ENCODE peak calls at places on chromosomes 13 and 19, in five cellular contexts. X is K562, B is H1, G is GM12878, M is HepG2. W is an unnamed sample.

GRCh38 chr19:6611441-6611852 is 20.5 kb upstream of the CD70 start:
- DNase-seq in M (no peak), X (no peak), G (no peak), B (no peak), W (no peak)

GRCh38 chr19:41939861-41940442 is 11.7 kb upstream of the ERFL start:
- DNase-seq in G (no peak), B (peak; percentile 74), X (peak; percentile 91), M (no peak), W (peak; percentile 76)

GRCh38 chr19:48806818-48807589 is 3.8 kb downstream of the BCAT2 start:
- DNase-seq in B (peak; percentile 55), G (no peak), M (peak; percentile 88), X (peak; percentile 47), W (peak; percentile 59)

GRCh38 chr19:16078311-16078758 is 2.0 kb downstream of the TPM4 start:
- DNase-seq in G (no peak), M (no peak), X (no peak), B (no peak), W (no peak)

GRCh38 chr13:102642475-102642874 is 45.7 kb downstream of the TPP2 start:
- DNase-seq in X (no peak), G (no peak), M (no peak), B (no peak), W (no peak)

GRCh38 chr13:23007430-23007829 is 173.3 kb upstream of the SGCG start:
- DNase-seq in B (no peak), M (no peak), G (no peak), X (no peak), W (no peak)

GRCh38 chr13:31072041-31072440 is 89.7 kb downstream of the HSPH1 start:
- DNase-seq in M (no peak), G (no peak), X (no peak), B (no peak), W (no peak)

GRCh38 chr13:113897966-113898365 is 34.1 kb upstream of the GAS6 start:
- DNase-seq in B (no peak), G (no peak), X (no peak), M (no peak), W (no peak)

GRCh38 chr19:17718988-17719711 is at the start of gene MAP1S:
- DNase-seq in M (peak; percentile 45), B (peak; percentile 91), X (peak; percentile 87), G (no peak), W (peak; percentile 91)

GRCh38 chr19:17722655-17723240 is 3.5 kb downstream of the MAP1S start:
- DNase-seq in X (no peak), M (no peak), B (no peak), G (no peak), W (no peak)

GRCh38 chr19:17719730-17720486 is 628 bp downstream of the MAP1S start:
- DNase-seq in X (peak; percentile 67), B (no peak), M (no peak), G (no peak), W (no peak)

GRCh38 chr19:17720487-17720839 is 1.2 kb downstream of the MAP1S start:
- DNase-seq in B (no peak), M (no peak), G (no peak), X (no peak), W (no peak)

DNA sequence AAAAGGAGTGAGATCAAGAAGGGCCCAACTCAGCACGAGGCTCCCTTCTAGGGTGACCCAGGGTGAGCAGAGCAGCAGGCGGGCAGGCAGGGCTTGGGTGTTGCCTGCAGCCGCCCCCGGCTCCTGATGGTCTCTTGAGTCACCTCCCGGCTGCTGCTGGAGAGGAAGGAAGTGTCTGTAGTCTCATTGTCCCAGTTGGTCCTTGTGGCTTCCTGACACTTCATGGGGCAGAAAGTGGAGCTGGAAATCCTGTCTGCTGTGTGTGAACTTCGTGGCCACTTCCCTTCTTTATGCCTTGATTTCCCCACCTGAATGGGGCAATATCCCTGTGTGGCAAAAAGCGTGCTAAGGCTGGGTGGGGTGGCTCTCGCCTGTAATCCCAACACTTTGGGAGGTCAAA is 2.5 kb downstream of the MAP1S start:
- DNase-seq in G (no peak), X (no peak), B (no peak), M (no peak), W (no peak)
- TF ChIP-seq POLR2AphosphoS5 in G (no peak), X (no peak), B (no peak), M (no peak), W (no peak)

GRCh38 chr19:18009412-18010066 is 1.6 kb downstream of the ARRDC2 start:
- DNase-seq in X (no peak), B (no peak), M (peak; percentile 64), G (no peak), W (no peak)
- TF ChIP-seq POLR2A in X (no peak), B (no peak), M (no peak), G (no peak), W (no peak)

GRCh38 chr13:57632276-57633140 is 964 bp downstream of the PCDH17 start:
- DNase-seq in M (no peak), G (no peak), B (peak; percentile 72), X (no peak), W (no peak)
- TF ChIP-seq TAF1 in M (no peak), G (no peak), B (no peak), X (no peak), W (no peak)

GRCh38 chr19:55424518-55424917 is 16.9 kb upstream of the UBE2S start:
- DNase-seq in G (no peak), B (no peak), X (no peak), M (no peak), W (no peak)
- TF ChIP-seq POLR2AphosphoS5 in G (no peak), B (no peak), X (no peak), M (no peak), W (no peak)

DNA sequence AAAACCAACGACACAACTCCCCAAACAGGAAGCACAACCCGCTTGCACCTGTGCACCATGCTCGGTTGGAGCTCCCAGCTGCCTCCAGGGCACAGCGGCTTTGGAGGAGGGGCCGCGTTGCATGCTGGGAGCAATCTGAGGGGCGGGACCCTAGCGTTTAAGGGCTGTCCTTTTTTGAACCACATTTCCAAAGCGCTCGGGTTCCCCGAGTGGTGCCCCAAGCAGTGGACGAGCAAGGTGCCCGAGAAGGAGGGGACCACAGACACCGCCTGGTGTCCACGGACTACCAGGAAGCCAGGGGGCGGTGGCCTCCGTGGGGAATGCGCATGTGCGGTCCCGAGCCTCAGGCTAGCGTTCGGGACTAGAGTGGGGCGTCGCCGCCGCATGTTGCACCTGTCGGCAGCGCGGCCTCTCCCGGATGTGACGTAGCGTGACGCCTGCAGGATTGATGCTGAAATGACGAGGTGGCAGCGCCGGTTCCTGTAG is 11.9 kb upstream of the ZNF57 start:
- DNase-seq in G (no peak), B (no peak), X (no peak), M (no peak), W (no peak)
- TF ChIP-seq POLR2A in G (peak; percentile 67), B (no peak), X (no peak), M (no peak), W (no peak)

GRCh38 chr19:45571457-45572220 is 13.0 kb downstream of the OPA3 start:
- DNase-seq in G (no peak), B (no peak), M (no peak), X (no peak), W (no peak)

GRCh38 chr19:45575216-45575615 is 9.4 kb downstream of the OPA3 start:
- DNase-seq in B (no peak), X (no peak), G (no peak), M (no peak), W (no peak)

GRCh38 chr19:45576682-45577081 is 7.9 kb downstream of the OPA3 start:
- DNase-seq in G (no peak), X (no peak), B (no peak), M (no peak), W (no peak)

GRCh38 chr19:45577111-45577905 is 7.3 kb downstream of the OPA3 start:
- DNase-seq in G (no peak), B (no peak), X (no peak), M (peak; percentile 86), W (no peak)

DNA sequence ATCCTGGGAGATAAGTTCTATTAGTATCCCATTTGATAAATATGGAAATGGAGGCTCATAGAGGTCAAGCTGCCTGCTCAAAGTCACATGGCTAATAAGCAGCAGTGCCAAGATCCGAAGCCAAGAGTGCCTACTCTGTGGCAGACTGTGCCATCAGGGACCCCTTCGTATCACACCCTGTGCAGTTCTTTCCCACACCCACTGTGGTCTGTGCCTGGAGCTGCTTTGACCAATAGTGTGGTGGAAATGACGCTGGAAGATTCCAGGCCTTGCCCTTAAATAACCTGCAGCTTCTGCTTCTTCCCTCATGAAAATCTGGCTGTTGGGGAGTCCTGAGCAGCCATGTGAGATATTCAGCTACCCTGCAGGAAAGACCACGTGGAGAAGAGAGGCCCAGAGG is 10.1 kb downstream of the OPA3 start:
- DNase-seq in G (no peak), B (no peak), X (no peak), M (no peak), W (no peak)
- TF ChIP-seq TAF1 in G (no peak), B (no peak), X (no peak), M (no peak), W (no peak)

DNA sequence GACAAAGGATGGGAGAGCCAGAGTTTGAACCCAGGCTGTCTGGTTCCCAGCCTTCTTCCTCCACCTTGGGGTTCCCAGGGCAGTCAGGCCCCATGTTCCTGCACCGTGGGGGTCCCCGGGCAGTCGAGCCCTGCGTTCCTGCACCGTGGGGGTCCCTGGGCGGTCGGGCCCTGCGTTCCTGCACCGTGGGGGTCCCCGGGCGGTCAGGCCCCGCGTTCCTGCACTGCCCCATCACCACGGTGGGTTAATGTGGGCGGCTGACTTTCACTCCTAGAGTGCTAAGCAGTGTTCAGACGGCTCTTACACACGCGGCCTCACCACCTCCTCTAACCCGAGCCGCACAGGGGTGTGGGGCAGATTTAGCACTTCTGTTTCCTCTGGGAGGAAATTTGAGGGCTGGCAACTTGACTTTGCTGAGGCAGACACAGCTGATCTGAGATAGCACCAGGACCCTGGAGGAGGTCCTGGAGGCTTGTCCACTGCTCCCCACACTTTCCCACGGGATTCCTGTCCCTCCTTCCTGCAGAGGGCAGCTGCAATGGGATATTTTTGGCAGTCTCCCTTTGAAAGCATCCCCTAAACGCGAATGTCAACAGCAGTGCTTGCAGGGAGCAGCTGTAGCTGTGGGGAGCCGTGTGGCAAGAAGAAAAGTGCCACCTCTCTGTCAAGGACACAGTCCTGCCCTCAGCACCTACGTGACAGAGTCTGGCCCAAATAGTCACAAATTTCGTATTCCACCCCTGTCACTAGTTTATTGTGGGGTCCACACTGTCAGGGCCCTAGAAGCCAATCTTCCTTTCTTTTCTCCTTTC is 239.4 kb downstream of the TEX29 start:
- DNase-seq in B (no peak), G (no peak), X (no peak), M (no peak), W (no peak)
- TF ChIP-seq POLR2AphosphoS5 in B (no peak), G (no peak), X (no peak), M (no peak), W (no peak)

GRCh38 chr13:106570354-106570822 is 2.5 kb upstream of the ARGLU1 start:
- DNase-seq in G (no peak), B (peak; percentile 69), M (no peak), X (peak; percentile 55), W (no peak)
- TF ChIP-seq POLR2A in G (no peak), B (no peak), M (no peak), X (no peak), W (no peak)

GRCh38 chr13:70568571-70568970 is 460.3 kb upstream of the KLHL1 start:
- DNase-seq in B (no peak), G (peak; percentile 5), M (peak; percentile 25), X (peak; percentile 6), W (no peak)
- TF ChIP-seq TAF1 in B (no peak), G (no peak), M (no peak), X (no peak), W (no peak)

DNA sequence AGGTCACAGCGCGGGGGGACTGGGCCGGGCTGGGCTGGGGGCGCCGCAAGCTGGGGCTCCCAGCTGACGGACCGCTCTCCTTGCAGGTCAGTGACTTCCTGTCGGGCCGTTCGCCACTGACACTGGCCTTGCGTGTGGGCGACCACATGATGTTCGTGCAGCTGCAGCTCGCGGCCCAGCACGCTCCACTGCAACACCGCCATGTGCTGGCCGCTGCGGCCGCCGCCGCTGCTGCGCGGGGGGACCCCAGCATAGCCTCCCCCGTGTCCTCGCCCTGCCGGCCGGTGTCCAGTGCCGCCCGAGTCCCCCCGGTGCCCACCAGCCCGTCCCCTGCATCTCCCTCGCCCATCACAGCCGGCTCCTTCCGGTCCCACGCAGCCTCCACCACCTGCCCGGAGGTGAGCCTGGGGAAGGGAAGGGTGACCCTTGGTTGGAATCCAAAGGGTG is 5.7 kb downstream of the MIDN start:
- DNase-seq in G (no peak), X (no peak), B (no peak), M (no peak), W (no peak)
- TF ChIP-seq POLR2AphosphoS5 in G (no peak), X (no peak), B (no peak), M (no peak), W (no peak)